ENCODE peak calls at places on chromosomes 6 and 20, in eight cellular contexts. Y is effector memory CD8-positive, alpha-beta T cell; K is K562; P is SW 1271; Z is iris pigment epithelial cell; V is NCI-H748 treated with DMSO at 0.1 percent for 48 hours; M is IMR-90; W is HTR-8/SVneo. A is an unnamed sample.
A peak's percentile ranks its signal among the peaks of the same experiment; 100 is the strongest.

GRCh38 chr6:68634503-68635411 is at the start of gene ADGRB3:
- DNase-seq in Y (no peak), K (peak; percentile 89), P (peak; percentile 54), Z (peak; percentile 71), V (peak; percentile 93), M (peak; percentile 47), W (peak; percentile 48), A (peak; percentile 16)

GRCh38 chr20:11229772-11230171 is 556.0 kb upstream of the JAG1 start:
- DNase-seq in Y (no peak), K (no peak), P (peak; percentile 81), Z (peak; percentile 96), V (no peak), M (peak; percentile 99), W (peak; percentile 59), A (peak; percentile 67)

GRCh38 chr20:34886122-34886521 is 9.7 kb downstream of the ACSS2 start:
- DNase-seq in Y (no peak), K (no peak), P (no peak), Z (no peak), V (no peak), M (no peak), W (no peak), A (no peak)

GRCh38 chr6:148217921-148218320 is 124.7 kb upstream of the SASH1 start:
- DNase-seq in Y (no peak), K (no peak), P (no peak), Z (no peak), V (no peak), M (no peak), W (no peak), A (no peak)

GRCh38 chr20:34302312-34302722 is 838 bp downstream of the AHCY start:
- DNase-seq in Y (no peak), K (no peak), P (peak; percentile 80), Z (peak; percentile 61), V (no peak), M (peak; percentile 47), W (no peak), A (no peak)

GRCh38 chr6:30683137-30683979 is 3.1 kb downstream of the PPP1R18 start:
- DNase-seq in Y (no peak), K (no peak), P (no peak), Z (no peak), V (no peak), M (no peak), W (no peak), A (no peak)

GRCh38 chr6:168852336-168852884 is 401.2 kb downstream of the THBS2 start:
- DNase-seq in Y (no peak), K (no peak), P (no peak), Z (no peak), V (no peak), M (no peak), W (no peak), A (no peak)

GRCh38 chr6:161050134-161050765 is 58.7 kb downstream of the MAP3K4 start:
- DNase-seq in Y (no peak), K (no peak), P (no peak), Z (no peak), V (no peak), M (peak; percentile 24), W (no peak), A (no peak)

GRCh38 chr20:37095108-37095608 is 639 bp downstream of the RBL1 start:
- DNase-seq in Y (peak; percentile 21), K (peak; percentile 38), P (no peak), Z (peak; percentile 12), V (no peak), M (no peak), W (peak; percentile 51), A (no peak)

GRCh38 chr6:132114201-132114860 is 163.2 kb upstream of the CCN2 start:
- DNase-seq in Y (no peak), K (no peak), P (no peak), Z (no peak), V (no peak), M (peak; percentile 52), W (no peak), A (peak; percentile 52)

GRCh38 chr20:25507385-25508082 is 77.8 kb downstream of the NINL start:
- DNase-seq in Y (no peak), K (no peak), P (no peak), Z (no peak), V (no peak), M (no peak), W (no peak), A (no peak)

A was measured in SJSA1.